ENCODE peak calls at places on chromosome 10, in six cellular contexts. N is mesendoderm, K is thoracic aorta, L is IMR-90, S is mammary epithelial cell, F is tibial nerve. G is an unnamed sample.

GRCh38 chr10:11539191-11539868 is 72.1 kb downstream of the USP6NL start:
- DNase-seq in S (peak), F (no peak), N (peak), L (peak), K (no peak), G (no peak)

GRCh38 chr10:131790021-131790420 is 110.8 kb upstream of the PPP2R2D start:
- DNase-seq in N (peak), F (no peak), S (no peak), L (no peak), K (no peak), G (no peak)

GRCh38 chr10:133199488-133199885 is 30.5 kb upstream of the UTF1 start:
- DNase-seq in K (no peak), N (no peak), L (no peak), S (no peak), F (no peak), G (no peak)

GRCh38 chr10:56104923-56105322 is 256.1 kb downstream of the ZWINT start:
- DNase-seq in N (no peak), L (no peak), K (no peak), S (no peak), F (no peak), G (no peak)

GRCh38 chr10:87945994-87946393 is 82.6 kb downstream of the PTEN start:
- DNase-seq in S (no peak), F (no peak), N (no peak), L (no peak), K (no peak), G (no peak)

GRCh38 chr10:121956111-121957061 is 18.6 kb downstream of the NSMCE4A start:
- DNase-seq in K (no peak), F (no peak), S (peak), N (no peak), L (peak), G (no peak)

GRCh38 chr10:44636625-44637024 is 251.7 kb upstream of the CXCL12 start:
- DNase-seq in K (no peak), F (no peak), S (no peak), L (no peak), N (no peak), G (no peak)

GRCh38 chr10:63384675-63385074 is 81.1 kb downstream of the JMJD1C start:
- DNase-seq in N (no peak), K (no peak), S (no peak), F (no peak), L (no peak), G (no peak)

GRCh38 chr10:32065871-32066270 is 9.6 kb upstream of the KIF5B start:
- DNase-seq in F (no peak), S (peak), N (no peak), L (peak), K (no peak), G (no peak)

GRCh38 chr10:95278061-95278988 is 12.5 kb downstream of the PDLIM1 start:
- DNase-seq in K (no peak), L (peak), S (no peak), N (peak), F (no peak), G (no peak)

GRCh38 chr10:22631646-22632278 is 82.6 kb downstream of the PIP4K2A start:
- DNase-seq in N (no peak), L (peak), S (no peak), K (no peak), F (no peak), G (no peak)

DNA sequence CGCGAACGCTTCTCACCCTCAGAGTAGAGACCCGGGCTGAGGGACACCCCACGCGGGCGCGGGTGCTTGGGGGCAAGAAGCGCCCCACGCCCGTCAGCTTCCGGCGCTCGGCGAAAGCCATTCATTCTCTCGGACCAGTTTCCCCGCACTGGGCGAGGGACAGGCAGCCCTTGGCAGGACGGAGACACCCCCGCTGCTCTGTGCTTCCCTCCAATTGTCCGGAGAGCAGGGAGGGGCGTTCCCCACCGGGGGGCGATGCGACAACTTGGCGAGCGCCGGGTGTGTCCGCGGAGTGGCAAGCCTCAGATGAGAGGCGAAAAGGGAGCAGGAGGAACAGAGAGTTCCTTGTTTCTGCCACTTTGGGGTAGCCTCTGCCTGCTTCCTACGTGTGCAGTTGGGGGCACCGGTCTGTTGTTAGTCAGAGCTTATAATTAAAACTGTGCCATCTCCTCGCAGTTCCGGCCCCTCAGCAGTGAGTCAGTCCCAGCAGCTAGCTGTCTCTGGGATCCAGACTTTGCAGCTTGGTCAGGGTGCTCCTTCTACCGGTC is 1.7 kb downstream of the GPR158 start:
- DNase-seq in S (no peak), K (no peak), L (no peak), F (no peak), N (peak), G (no peak)
- H3K4me3 ChIP-seq in S (no peak), K (no peak), L (no peak), F (no peak), N (peak), G (no peak)

GRCh38 chr10:114487815-114488536 is 83.7 kb upstream of the AFAP1L2 start:
- DNase-seq in L (peak), N (no peak), K (no peak), S (peak), F (no peak), G (no peak)
- H3K27ac ChIP-seq in L (no peak), N (no peak), K (no peak), S (peak), F (peak), G (no peak)

DNA sequence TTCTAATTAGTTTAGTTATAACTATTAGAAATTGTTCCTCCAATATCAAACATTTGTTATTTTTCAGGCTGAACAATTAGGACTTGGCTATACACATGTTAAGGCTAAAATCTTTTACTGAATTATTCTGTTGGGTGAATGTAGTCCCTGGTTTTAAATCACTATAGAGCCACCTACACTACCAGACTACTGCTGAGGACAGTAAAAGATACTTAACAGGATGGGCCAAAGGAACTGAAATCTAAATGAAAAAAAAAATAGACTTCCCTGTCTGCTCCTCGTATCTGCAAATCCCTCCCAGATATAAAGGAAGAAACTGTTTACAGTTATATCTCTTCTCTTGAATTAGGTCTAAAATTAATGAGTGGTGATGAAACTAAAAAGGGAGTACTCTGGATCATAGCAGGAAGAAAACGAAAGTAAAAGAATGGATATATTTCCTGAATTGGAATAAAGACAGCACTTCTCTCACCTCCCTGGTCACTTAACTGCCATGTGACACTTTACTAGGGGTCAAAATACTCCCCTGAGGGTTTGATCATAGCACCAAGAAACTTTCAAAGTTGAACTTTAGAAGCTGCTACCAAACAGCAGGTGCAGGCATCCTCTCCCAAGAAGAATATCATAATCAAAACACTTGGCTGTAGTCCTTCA is 12.7 kb downstream of the FBXW4 start:
- DNase-seq in L (no peak), K (no peak), S (no peak), F (no peak), N (no peak), G (no peak)
- H3K4me3 ChIP-seq in L (peak), K (peak), S (peak), F (no peak), N (no peak), G (peak)

DNA sequence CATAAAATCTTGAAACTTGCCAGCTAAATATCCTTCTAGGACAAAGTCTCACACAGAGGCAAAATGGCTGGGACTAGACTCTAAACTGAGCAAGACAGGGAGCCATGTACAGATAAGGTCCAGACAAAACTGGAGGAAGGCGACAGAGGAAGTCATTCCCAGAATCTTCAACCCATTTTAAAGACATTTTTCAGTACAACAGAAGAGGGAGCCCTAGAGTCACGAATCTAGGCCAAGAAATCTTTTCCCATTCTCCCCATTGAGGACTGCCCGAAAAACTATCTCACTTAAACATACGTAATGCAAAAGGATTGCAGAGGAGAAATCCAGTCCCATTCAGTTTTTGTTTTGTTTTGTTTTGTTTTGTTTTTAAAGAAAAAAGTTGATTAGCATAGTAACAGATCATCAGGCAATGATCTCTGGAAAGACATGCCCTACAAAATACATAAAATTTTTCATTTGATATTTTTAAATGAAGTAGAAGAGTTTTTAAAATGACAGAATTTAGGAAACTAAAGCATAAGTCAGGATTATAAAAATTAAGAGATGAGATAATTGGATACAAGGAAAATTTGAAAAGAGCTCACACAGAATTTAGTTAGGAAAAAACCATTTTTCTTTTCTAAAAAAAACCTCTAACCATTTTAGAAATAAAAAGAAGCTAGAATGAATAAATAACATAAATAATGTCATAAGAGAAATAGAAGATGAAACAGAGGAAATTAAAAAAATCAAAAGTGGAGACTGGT is 16.9 kb upstream of the PRF1 start:
- DNase-seq in K (no peak), F (no peak), L (peak), S (peak), N (peak), G (no peak)
- H3K27ac ChIP-seq in K (no peak), F (no peak), L (no peak), S (no peak), N (no peak), G (no peak)

GRCh38 chr10:112376578-112376855 is 2.6 kb downstream of the ACSL5 start:
- DNase-seq in N (no peak), L (no peak), K (no peak), F (no peak), S (no peak), G (peak)
- H3K4me3 ChIP-seq in N (no peak), L (no peak), K (peak), F (no peak), S (no peak), G (peak)

GRCh38 chr10:124414077-124414476 is 4.6 kb downstream of the OAT start:
- DNase-seq in S (peak), K (no peak), N (no peak), F (no peak), L (peak), G (no peak)

GRCh38 chr10:124416733-124417132 is 2.0 kb downstream of the OAT start:
- DNase-seq in S (peak), F (no peak), K (no peak), N (no peak), L (peak), G (no peak)

GRCh38 chr10:124418726-124419501 is at the start of gene OAT:
- DNase-seq in S (peak), N (peak), K (peak), L (peak), F (peak), G (peak)

GRCh38 chr10:124417846-124418725 is 637 bp downstream of the OAT start:
- DNase-seq in N (peak), S (peak), L (peak), K (no peak), F (peak), G (peak)

DNA sequence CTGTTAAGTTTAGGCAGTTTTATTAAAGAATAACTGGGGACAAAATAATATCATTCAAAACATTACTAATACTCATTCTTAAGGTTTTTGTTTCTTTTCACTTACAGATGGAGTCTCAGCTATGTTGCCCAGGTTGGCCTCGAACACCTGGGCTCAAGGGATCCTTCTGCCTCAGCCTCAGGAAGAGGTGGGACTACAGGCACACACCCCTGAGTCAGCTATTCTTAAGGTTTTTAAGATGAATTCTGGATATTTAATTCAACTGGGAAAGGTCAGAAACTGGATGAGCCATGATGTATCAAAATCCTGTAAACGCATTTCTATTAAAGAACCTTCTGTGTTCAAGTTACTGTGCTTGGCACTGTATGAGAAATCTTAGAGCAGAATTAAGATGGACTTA is 3.5 kb downstream of the OAT start:
- DNase-seq in N (no peak), F (no peak), L (no peak), K (no peak), S (no peak), G (no peak)
- H3K27ac ChIP-seq in N (no peak), F (peak), L (no peak), K (peak), S (no peak), G (no peak)

GRCh38 chr10:28674782-28675181 is 2.5 kb upstream of the BAMBI start:
- DNase-seq in F (no peak), K (no peak), L (no peak), S (no peak), N (no peak), G (no peak)

GRCh38 chr10:28664369-28664740 is 13.0 kb upstream of the BAMBI start:
- DNase-seq in K (no peak), F (no peak), N (no peak), L (peak), S (no peak), G (no peak)

GRCh38 chr10:28668363-28669226 is 8.7 kb upstream of the BAMBI start:
- DNase-seq in F (peak), L (no peak), N (peak), K (no peak), S (peak), G (peak)

GRCh38 chr10:28666751-28667467 is 10.4 kb upstream of the BAMBI start:
- DNase-seq in K (no peak), L (no peak), S (no peak), F (no peak), N (no peak), G (no peak)

GRCh38 chr10:28669227-28670173 is 7.8 kb upstream of the BAMBI start:
- DNase-seq in K (no peak), F (no peak), N (peak), L (no peak), S (no peak), G (no peak)
- H3K4me3 ChIP-seq in K (peak), F (peak), N (peak), L (peak), S (peak), G (peak)

GRCh38 chr10:75402486-75403143 is 1.1 kb upstream of the ZNF503 start:
- DNase-seq in N (no peak), F (peak), K (no peak), S (peak), L (no peak), G (no peak)
- H3K27ac ChIP-seq in N (peak), F (peak), K (peak), S (peak), L (peak), G (peak)

DNA sequence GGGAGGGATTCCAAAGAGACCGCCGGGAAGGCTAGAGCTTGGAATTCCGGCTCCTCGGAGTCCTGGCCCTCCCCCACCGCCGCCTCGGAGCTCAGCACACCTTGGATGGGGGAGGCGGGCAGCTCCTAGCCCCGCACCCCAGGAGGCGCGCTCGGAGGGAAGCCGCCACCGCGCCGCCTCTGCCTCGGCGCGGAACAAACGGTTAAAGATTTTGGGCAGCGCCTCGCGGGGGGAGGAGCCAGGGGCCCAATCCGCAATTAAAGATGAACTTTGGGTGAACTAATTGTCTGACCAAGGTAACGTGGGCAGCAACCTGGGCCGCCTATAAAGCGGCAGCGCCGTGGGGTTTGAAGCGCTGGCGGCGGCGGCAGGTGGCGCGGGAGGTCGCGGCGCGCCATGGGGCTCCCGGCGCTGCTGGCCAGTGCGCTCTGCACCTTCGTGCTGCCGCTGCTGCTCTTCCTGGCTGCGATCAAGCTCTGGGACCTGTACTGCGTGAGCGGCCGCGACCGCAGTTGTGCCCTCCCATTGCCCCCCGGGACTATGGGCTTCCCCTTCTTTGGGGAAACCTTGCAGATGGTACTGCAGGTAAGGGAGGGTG is at the start of gene CYP26A1:
- DNase-seq in K (no peak), N (peak), F (no peak), L (no peak), S (peak), G (no peak)
- H3K4me3 ChIP-seq in K (peak), N (peak), F (peak), L (no peak), S (peak), G (peak)

GRCh38 chr10:21524131-21524525 is 1.4 kb downstream of the SKIDA1 start:
- DNase-seq in K (no peak), N (peak), L (no peak), F (no peak), S (no peak), G (no peak)

GRCh38 chr10:21523007-21523406 is 2.5 kb downstream of the SKIDA1 start:
- DNase-seq in L (no peak), K (no peak), S (no peak), F (no peak), N (peak), G (no peak)

GRCh38 chr10:21521910-21522533 is 3.5 kb downstream of the SKIDA1 start:
- DNase-seq in F (no peak), K (no peak), N (no peak), S (no peak), L (no peak), G (no peak)

GRCh38 chr10:21524526-21525366 is 736 bp downstream of the SKIDA1 start:
- DNase-seq in L (peak), K (no peak), S (peak), F (no peak), N (peak), G (no peak)

DNA sequence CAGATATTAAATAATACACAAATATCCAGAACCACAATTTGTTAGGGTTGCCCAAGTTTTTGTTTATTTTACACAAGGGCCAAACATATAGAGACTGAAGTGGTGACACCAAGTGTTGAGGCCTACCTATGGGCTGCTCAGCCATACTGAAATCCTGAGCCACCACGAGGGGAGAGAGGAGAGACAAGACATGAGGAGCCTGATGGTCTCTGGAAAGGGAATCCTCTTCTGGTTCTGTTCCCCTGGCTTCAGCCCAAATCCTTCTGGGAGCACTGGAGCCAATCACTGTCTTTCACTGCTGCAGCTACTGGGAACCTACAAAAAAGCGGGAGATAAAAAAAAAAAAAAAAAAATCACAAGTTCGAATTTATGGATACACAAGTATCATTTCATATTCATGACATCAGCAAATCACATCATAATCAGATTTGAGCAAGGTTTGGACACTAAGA is 1.9 kb downstream of the SKIDA1 start:
- DNase-seq in S (no peak), L (peak), F (no peak), N (peak), K (no peak), G (no peak)
- H3K27ac ChIP-seq in S (peak), L (peak), F (peak), N (peak), K (no peak), G (no peak)

G was measured in Peyer's patch.